ENCODE peak calls at places on chromosomes 11 and 22, in six cellular contexts. One of them, this sample, is unnamed.

GRCh38 chr11:86615495-86615894 is 56.9 kb downstream of the ME3 start:
- DNase-seq in Caco-2: no peak
- DNase-seq in AG10803: no peak
- DNase-seq in uterus: no peak
- DNase-seq in AG04450: no peak
- DNase-seq in fibroblast of the aortic adventitia: no peak
- DNase-seq in this sample: no peak

GRCh38 chr22:38513063-38513462 is 7.0 kb upstream of the DDX17 start:
- DNase-seq in Caco-2: no peak
- DNase-seq in AG10803: no peak
- DNase-seq in uterus: no peak
- DNase-seq in AG04450: no peak
- DNase-seq in fibroblast of the aortic adventitia: no peak
- DNase-seq in this sample: peak; percentile 74

GRCh38 chr11:128709402-128709801 is 15.5 kb downstream of the FLI1 start:
- DNase-seq in Caco-2: no peak
- DNase-seq in AG10803: peak; percentile 94
- DNase-seq in uterus: no peak
- DNase-seq in AG04450: peak; percentile 84
- DNase-seq in fibroblast of the aortic adventitia: peak; percentile 100
- DNase-seq in this sample: no peak

GRCh38 chr11:1864216-1864615 is 11.3 kb downstream of the LSP1 start:
- DNase-seq in Caco-2: no peak
- DNase-seq in AG10803: no peak
- DNase-seq in uterus: no peak
- DNase-seq in AG04450: no peak
- DNase-seq in fibroblast of the aortic adventitia: peak; percentile 24
- DNase-seq in this sample: no peak

GRCh38 chr11:1877211-1878133 is 14.2 kb downstream of the PRR33 start:
- DNase-seq in Caco-2: peak; percentile 29
- DNase-seq in AG10803: no peak
- DNase-seq in uterus: peak; percentile 82
- DNase-seq in AG04450: no peak
- DNase-seq in fibroblast of the aortic adventitia: peak; percentile 38
- DNase-seq in this sample: no peak

GRCh38 chr22:19117111-19117512 is 5.1 kb downstream of the DGCR2 start:
- DNase-seq in Caco-2: no peak
- DNase-seq in AG10803: no peak
- DNase-seq in uterus: no peak
- DNase-seq in AG04450: no peak
- DNase-seq in fibroblast of the aortic adventitia: no peak
- DNase-seq in this sample: no peak

GRCh38 chr11:64755681-64756361 is 4.0 kb downstream of the PYGM start:
- DNase-seq in Caco-2: peak; percentile 35
- DNase-seq in AG10803: no peak
- DNase-seq in uterus: no peak
- DNase-seq in AG04450: no peak
- DNase-seq in fibroblast of the aortic adventitia: no peak
- DNase-seq in this sample: no peak

GRCh38 chr11:71309181-71309580 is 56.8 kb upstream of the SHANK2 start:
- DNase-seq in Caco-2: peak; percentile 25
- DNase-seq in AG10803: no peak
- DNase-seq in uterus: no peak
- DNase-seq in AG04450: no peak
- DNase-seq in fibroblast of the aortic adventitia: no peak
- DNase-seq in this sample: no peak

GRCh38 chr22:44360686-44361381 is 48.1 kb upstream of the SHISAL1 start:
- DNase-seq in Caco-2: no peak
- DNase-seq in AG10803: peak; percentile 99
- DNase-seq in uterus: no peak
- DNase-seq in AG04450: peak; percentile 45
- DNase-seq in fibroblast of the aortic adventitia: peak; percentile 93
- DNase-seq in this sample: peak; percentile 50

GRCh38 chr11:72007587-72007986 is 8.9 kb downstream of the IL18BP start:
- DNase-seq in Caco-2: no peak
- DNase-seq in AG10803: no peak
- DNase-seq in uterus: no peak
- DNase-seq in AG04450: no peak
- DNase-seq in fibroblast of the aortic adventitia: no peak
- DNase-seq in this sample: no peak

GRCh38 chr22:41927813-41928212 is 1.2 kb upstream of the TNFRSF13C start:
- DNase-seq in Caco-2: no peak
- DNase-seq in AG10803: no peak
- DNase-seq in uterus: no peak
- DNase-seq in AG04450: no peak
- DNase-seq in fibroblast of the aortic adventitia: no peak
- DNase-seq in this sample: no peak

GRCh38 chr11:107564877-107565218 is 687 bp downstream of the ALKBH8 start:
- DNase-seq in Caco-2: no peak
- DNase-seq in AG10803: no peak
- DNase-seq in uterus: no peak
- DNase-seq in AG04450: no peak
- DNase-seq in fibroblast of the aortic adventitia: no peak
- DNase-seq in this sample: no peak

GRCh38 chr22:20494978-20495860 is at the start of gene KLHL22:
- DNase-seq in Caco-2: no peak
- DNase-seq in AG10803: peak; percentile 32
- DNase-seq in uterus: no peak
- DNase-seq in AG04450: no peak
- DNase-seq in fibroblast of the aortic adventitia: peak; percentile 33
- DNase-seq in this sample: peak; percentile 57

GRCh38 chr11:108817971-108818370 is 153.1 kb downstream of the DDX10 start:
- DNase-seq in Caco-2: no peak
- DNase-seq in AG10803: no peak
- DNase-seq in uterus: no peak
- DNase-seq in AG04450: no peak
- DNase-seq in fibroblast of the aortic adventitia: no peak
- DNase-seq in this sample: no peak

GRCh38 chr11:56663386-56663785 is at the start of gene OR5AR1:
- DNase-seq in Caco-2: no peak
- DNase-seq in AG10803: no peak
- DNase-seq in uterus: no peak
- DNase-seq in AG04450: no peak
- DNase-seq in fibroblast of the aortic adventitia: no peak
- DNase-seq in this sample: no peak

GRCh38 chr11:126282361-126282741 is 542 bp upstream of the TIRAP start:
- DNase-seq in Caco-2: no peak
- DNase-seq in AG10803: peak; percentile 47
- DNase-seq in uterus: peak; percentile 64
- DNase-seq in AG04450: no peak
- DNase-seq in fibroblast of the aortic adventitia: peak; percentile 61
- DNase-seq in this sample: peak; percentile 74
- H3K4me3 ChIP-seq in Caco-2: peak overlapping the region; percentile 71
- H3K4me3 ChIP-seq in AG10803: peak overlapping the region; percentile 79
- H3K4me3 ChIP-seq in uterus: peak overlapping the region; percentile 71
- H3K4me3 ChIP-seq in AG04450: peak overlapping the region; percentile 78
- H3K4me3 ChIP-seq in fibroblast of the aortic adventitia: peak overlapping the region; percentile 77
- H3K4me3 ChIP-seq in this sample: peak overlapping the region; percentile 74

GRCh38 chr22:22128440-22128839 is 116.1 kb upstream of the VPREB1 start:
- DNase-seq in Caco-2: no peak
- DNase-seq in AG10803: no peak
- DNase-seq in uterus: no peak
- DNase-seq in AG04450: no peak
- DNase-seq in fibroblast of the aortic adventitia: no peak
- DNase-seq in this sample: no peak

GRCh38 chr22:22125028-22125578 is 119.5 kb upstream of the VPREB1 start:
- DNase-seq in Caco-2: no peak
- DNase-seq in AG10803: no peak
- DNase-seq in uterus: no peak
- DNase-seq in AG04450: no peak
- DNase-seq in fibroblast of the aortic adventitia: no peak
- DNase-seq in this sample: no peak

GRCh38 chr22:22129387-22129786 is 115.2 kb upstream of the VPREB1 start:
- DNase-seq in Caco-2: no peak
- DNase-seq in AG10803: no peak
- DNase-seq in uterus: no peak
- DNase-seq in AG04450: no peak
- DNase-seq in fibroblast of the aortic adventitia: no peak
- DNase-seq in this sample: no peak

GRCh38 chr22:22125579-22126468 is 118.8 kb upstream of the VPREB1 start:
- DNase-seq in Caco-2: no peak
- DNase-seq in AG10803: no peak
- DNase-seq in uterus: no peak
- DNase-seq in AG04450: no peak
- DNase-seq in fibroblast of the aortic adventitia: no peak
- DNase-seq in this sample: no peak

DNA sequence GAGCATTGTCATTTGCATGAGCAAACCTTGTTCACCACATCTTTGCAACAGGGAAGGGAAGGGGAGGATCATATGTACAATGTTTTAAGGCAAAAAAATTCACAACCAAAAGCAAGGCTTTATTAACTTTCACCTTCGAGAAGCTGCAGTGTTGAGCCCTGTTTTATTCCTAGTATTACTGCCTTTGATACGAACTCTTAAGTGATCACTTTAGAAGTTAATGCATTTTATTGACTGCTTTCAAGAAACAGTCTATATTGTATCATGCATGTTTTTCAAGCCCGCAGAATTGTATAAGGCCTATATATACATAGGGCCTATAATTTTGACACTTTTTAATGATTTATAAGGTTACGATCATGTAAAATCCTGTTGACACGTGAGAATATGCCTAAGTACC is 117.5 kb upstream of the VPREB1 start:
- DNase-seq in Caco-2: no peak
- DNase-seq in AG10803: no peak
- DNase-seq in uterus: no peak
- DNase-seq in AG04450: no peak
- DNase-seq in fibroblast of the aortic adventitia: no peak
- DNase-seq in this sample: no peak
- TF ChIP-seq CTCF in Caco-2: no peak
- TF ChIP-seq CTCF in AG10803: no peak
- TF ChIP-seq CTCF in uterus: no peak
- TF ChIP-seq CTCF in AG04450: no peak
- TF ChIP-seq CTCF in fibroblast of the aortic adventitia: no peak
- TF ChIP-seq CTCF in this sample: no peak

GRCh38 chr11:47278769-47279168 is 8.8 kb downstream of the MADD start:
- DNase-seq in Caco-2: no peak
- DNase-seq in AG10803: no peak
- DNase-seq in uterus: no peak
- DNase-seq in AG04450: no peak
- DNase-seq in fibroblast of the aortic adventitia: no peak
- DNase-seq in this sample: no peak

GRCh38 chr11:47274495-47275235 is 4.7 kb downstream of the MADD start:
- DNase-seq in Caco-2: no peak
- DNase-seq in AG10803: no peak
- DNase-seq in uterus: no peak
- DNase-seq in AG04450: no peak
- DNase-seq in fibroblast of the aortic adventitia: no peak
- DNase-seq in this sample: no peak

GRCh38 chr11:47278058-47278457 is 8.1 kb downstream of the MADD start:
- DNase-seq in Caco-2: no peak
- DNase-seq in AG10803: no peak
- DNase-seq in uterus: no peak
- DNase-seq in AG04450: no peak
- DNase-seq in fibroblast of the aortic adventitia: peak; percentile 70
- DNase-seq in this sample: no peak

GRCh38 chr11:47280099-47280498 is 10.2 kb downstream of the MADD start:
- DNase-seq in Caco-2: no peak
- DNase-seq in AG10803: no peak
- DNase-seq in uterus: no peak
- DNase-seq in AG04450: no peak
- DNase-seq in fibroblast of the aortic adventitia: no peak
- DNase-seq in this sample: no peak

GRCh38 chr11:47276923-47277322 is 7.0 kb downstream of the MADD start:
- DNase-seq in Caco-2: no peak
- DNase-seq in AG10803: no peak
- DNase-seq in uterus: no peak
- DNase-seq in AG04450: no peak
- DNase-seq in fibroblast of the aortic adventitia: no peak
- DNase-seq in this sample: no peak
- H3K4me3 ChIP-seq in Caco-2: no peak overlapping the region
- H3K4me3 ChIP-seq in AG10803: no peak overlapping the region
- H3K4me3 ChIP-seq in uterus: no peak overlapping the region
- H3K4me3 ChIP-seq in AG04450: no peak overlapping the region
- H3K4me3 ChIP-seq in fibroblast of the aortic adventitia: no peak overlapping the region
- H3K4me3 ChIP-seq in this sample: no peak overlapping the region

DNA sequence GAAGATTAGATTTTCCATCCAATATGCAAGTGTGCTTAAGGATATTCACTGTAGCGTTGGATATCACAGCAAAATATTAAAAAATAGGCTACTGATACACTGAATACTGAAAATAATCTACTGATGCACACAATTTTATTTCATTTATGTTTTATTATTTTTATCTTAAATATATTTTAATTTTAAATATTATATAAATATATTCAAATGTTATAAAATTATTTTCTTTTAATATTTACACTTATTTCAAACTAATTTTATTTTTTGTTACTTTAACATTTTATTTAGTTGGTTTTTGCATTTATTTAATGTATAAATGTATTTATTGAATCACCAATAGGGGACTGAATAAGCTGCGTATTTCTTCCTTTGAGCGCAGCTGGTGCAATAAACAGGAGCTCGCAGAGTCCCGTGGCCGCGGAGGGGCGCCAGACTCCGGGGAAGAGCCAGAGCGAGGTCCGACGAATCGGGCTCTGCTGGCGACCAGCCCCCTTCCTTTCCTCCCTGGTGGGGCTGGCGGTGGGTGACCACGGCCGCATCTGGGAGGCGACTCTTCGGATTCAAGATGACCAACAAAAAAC is 12.2 kb downstream of the MMP3 start:
- DNase-seq in Caco-2: no peak
- DNase-seq in AG10803: peak; percentile 67
- DNase-seq in uterus: peak; percentile 20
- DNase-seq in AG04450: no peak
- DNase-seq in fibroblast of the aortic adventitia: peak; percentile 55
- DNase-seq in this sample: peak; percentile 78
- TF ChIP-seq CTCF in Caco-2: no peak
- TF ChIP-seq CTCF in AG10803: peak; percentile 74
- TF ChIP-seq CTCF in uterus: no peak
- TF ChIP-seq CTCF in AG04450: peak; percentile 57
- TF ChIP-seq CTCF in fibroblast of the aortic adventitia: peak; percentile 62
- TF ChIP-seq CTCF in this sample: peak; percentile 56

DNA sequence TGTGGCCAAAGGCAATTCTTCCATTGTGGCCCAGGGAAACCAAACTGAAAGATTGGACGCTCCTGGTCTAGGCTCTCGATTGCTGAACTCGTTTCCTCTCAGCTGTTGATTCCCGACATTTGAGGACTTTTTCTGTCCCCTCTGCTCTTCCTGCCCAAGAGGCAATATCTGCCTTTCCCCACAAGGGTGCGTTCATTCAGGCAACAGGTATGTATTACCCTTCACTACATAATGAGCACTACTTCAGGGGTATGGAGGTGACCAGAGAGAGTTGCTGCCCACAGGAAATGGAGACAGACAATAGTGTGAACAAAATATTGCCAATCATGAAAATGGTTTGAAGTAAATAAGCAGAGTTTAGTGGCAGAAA is 8.2 kb downstream of the PTH start:
- DNase-seq in Caco-2: peak; percentile 59
- DNase-seq in AG10803: peak; percentile 12
- DNase-seq in uterus: no peak
- DNase-seq in AG04450: no peak
- DNase-seq in fibroblast of the aortic adventitia: peak; percentile 12
- DNase-seq in this sample: peak; percentile 75
- H3K4me3 ChIP-seq in Caco-2: peak overlapping the region; percentile 43
- H3K4me3 ChIP-seq in AG10803: no peak overlapping the region
- H3K4me3 ChIP-seq in uterus: no peak overlapping the region
- H3K4me3 ChIP-seq in AG04450: no peak overlapping the region
- H3K4me3 ChIP-seq in fibroblast of the aortic adventitia: no peak overlapping the region
- H3K4me3 ChIP-seq in this sample: peak overlapping the region; percentile 43

GRCh38 chr11:363948-364761 is 5.1 kb upstream of the B4GALNT4 start:
- DNase-seq in Caco-2: peak; percentile 85
- DNase-seq in AG10803: peak; percentile 28
- DNase-seq in uterus: peak; percentile 26
- DNase-seq in AG04450: no peak
- DNase-seq in fibroblast of the aortic adventitia: peak; percentile 25
- DNase-seq in this sample: peak; percentile 88
- TF ChIP-seq CTCF in Caco-2: peak; percentile 62
- TF ChIP-seq CTCF in AG10803: peak; percentile 23
- TF ChIP-seq CTCF in uterus: peak; percentile 8
- TF ChIP-seq CTCF in AG04450: no peak
- TF ChIP-seq CTCF in fibroblast of the aortic adventitia: peak; percentile 32
- TF ChIP-seq CTCF in this sample: peak; percentile 89

This sample was measured in GM23338.